ENCODE peak calls at places on chromosomes 16 and 17, in ten cellular contexts. R is right atrium auricular region, T is A549, W is heart right ventricle, Q is MM.1S, K is SK-N-SH, P is WTC11, S is breast epithelium, M is CD14-positive monocyte, V is keratinocyte. N is an unnamed sample.

GRCh38 chr17:73695035-73695738 is 50.9 kb upstream of the SDK2 start:
- DNase-seq in R (no peak), T (no peak), W (no peak), Q (no peak), K (no peak), P (no peak), S (no peak), M (no peak), V (no peak), N (no peak)

GRCh38 chr17:73430165-73430680 is 118.4 kb upstream of the CDC42EP4 start:
- DNase-seq in R (no peak), T (no peak), W (no peak), Q (no peak), K (no peak), P (no peak), S (no peak), M (no peak), V (no peak), N (no peak)

GRCh38 chr16:31141489-31142108 is 6.1 kb upstream of the PRSS8 start:
- DNase-seq in R (no peak), T (no peak), W (no peak), Q (no peak), K (peak; percentile 47), P (peak; percentile 23), S (no peak), M (no peak), V (no peak), N (no peak)

GRCh38 chr17:77107506-77108433 is 33.0 kb upstream of the SEC14L1 start:
- DNase-seq in R (no peak), T (no peak), W (no peak), Q (peak; percentile 88), K (no peak), P (no peak), S (no peak), M (no peak), V (no peak), N (peak; percentile 64)

GRCh38 chr17:82647593-82648164 is 565 bp downstream of the WDR45B start:
- DNase-seq in R (no peak), T (no peak), W (peak; percentile 41), Q (peak; percentile 30), K (peak; percentile 89), P (peak; percentile 36), S (no peak), M (no peak), V (no peak), N (peak; percentile 53)

GRCh38 chr16:31192856-31193642 is 9.5 kb downstream of the PYCARD start:
- DNase-seq in R (no peak), T (no peak), W (no peak), Q (no peak), K (no peak), P (no peak), S (no peak), M (no peak), V (no peak), N (no peak)

GRCh38 chr17:29793501-29793900 is 136.5 kb downstream of the SSH2 start:
- DNase-seq in R (no peak), T (no peak), W (no peak), Q (no peak), K (no peak), P (no peak), S (no peak), M (no peak), V (no peak), N (no peak)

GRCh38 chr16:78444-79145 is 570 bp downstream of the MPG start:
- DNase-seq in R (no peak), T (no peak), W (no peak), Q (peak; percentile 26), K (no peak), P (no peak), S (no peak), M (no peak), V (no peak), N (peak; percentile 62)

GRCh38 chr17:41116292-41116691 is 1.9 kb downstream of the KRTAP4-11 start:
- DNase-seq in R (no peak), T (no peak), W (no peak), Q (no peak), K (no peak), P (no peak), S (no peak), M (no peak), V (no peak), N (no peak)

GRCh38 chr17:36529121-36529520 is 5.5 kb downstream of the MYO19 start:
- DNase-seq in R (no peak), T (peak; percentile 33), W (no peak), Q (no peak), K (no peak), P (no peak), S (no peak), M (no peak), V (no peak), N (no peak)

GRCh38 chr16:81431554-81432353 is 12.9 kb upstream of the CMIP start:
- DNase-seq in R (peak; percentile 83), T (peak; percentile 90), W (no peak), Q (no peak), K (no peak), P (no peak), S (no peak), M (peak; percentile 91), V (no peak), N (no peak)

GRCh38 chr16:72809446-72809845 is 238.5 kb downstream of the ZFHX3 start:
- DNase-seq in R (no peak), T (no peak), W (no peak), Q (no peak), K (no peak), P (no peak), S (no peak), M (no peak), V (no peak), N (no peak)

GRCh38 chr17:8163978-8164814 is 1.4 kb upstream of the VAMP2 start:
- DNase-seq in R (peak; percentile 91), T (peak; percentile 76), W (peak; percentile 90), Q (no peak), K (no peak), P (no peak), S (no peak), M (peak; percentile 86), V (no peak), N (peak; percentile 48)

GRCh38 chr17:44223574-44224046 is 4.1 kb upstream of the UBTF start:
- DNase-seq in R (no peak), T (no peak), W (peak; percentile 45), Q (no peak), K (no peak), P (no peak), S (no peak), M (no peak), V (no peak), N (no peak)

GRCh38 chr16:72997141-72997542 is 50.8 kb downstream of the ZFHX3 start:
- DNase-seq in R (no peak), T (no peak), W (no peak), Q (no peak), K (no peak), P (no peak), S (no peak), M (peak; percentile 59), V (no peak), N (no peak)

GRCh38 chr17:11986179-11986938 is 10.9 kb downstream of the ZNF18 start:
- DNase-seq in R (no peak), T (no peak), W (peak; percentile 28), Q (no peak), K (no peak), P (no peak), S (no peak), M (no peak), V (no peak), N (no peak)

GRCh38 chr16:85798901-85799496 is 345 bp downstream of the EMC8 start:
- DNase-seq in R (no peak), T (peak; percentile 33), W (peak; percentile 15), Q (no peak), K (peak; percentile 84), P (peak; percentile 25), S (no peak), M (no peak), V (no peak), N (peak; percentile 64)
- TF ChIP-seq CTCF in R (no peak), T (no peak), W (no peak), Q (no peak), K (peak; percentile 15), P (no peak), S (no peak), M (no peak), V (no peak), N (no peak)

GRCh38 chr16:47667956-47668355 is 206.8 kb downstream of the PHKB start:
- DNase-seq in R (no peak), T (no peak), W (no peak), Q (no peak), K (no peak), P (no peak), S (no peak), M (no peak), V (no peak), N (no peak)
- TF ChIP-seq CTCF in R (no peak), T (no peak), W (no peak), Q (no peak), K (no peak), P (no peak), S (no peak), M (no peak), V (no peak), N (no peak)

DNA sequence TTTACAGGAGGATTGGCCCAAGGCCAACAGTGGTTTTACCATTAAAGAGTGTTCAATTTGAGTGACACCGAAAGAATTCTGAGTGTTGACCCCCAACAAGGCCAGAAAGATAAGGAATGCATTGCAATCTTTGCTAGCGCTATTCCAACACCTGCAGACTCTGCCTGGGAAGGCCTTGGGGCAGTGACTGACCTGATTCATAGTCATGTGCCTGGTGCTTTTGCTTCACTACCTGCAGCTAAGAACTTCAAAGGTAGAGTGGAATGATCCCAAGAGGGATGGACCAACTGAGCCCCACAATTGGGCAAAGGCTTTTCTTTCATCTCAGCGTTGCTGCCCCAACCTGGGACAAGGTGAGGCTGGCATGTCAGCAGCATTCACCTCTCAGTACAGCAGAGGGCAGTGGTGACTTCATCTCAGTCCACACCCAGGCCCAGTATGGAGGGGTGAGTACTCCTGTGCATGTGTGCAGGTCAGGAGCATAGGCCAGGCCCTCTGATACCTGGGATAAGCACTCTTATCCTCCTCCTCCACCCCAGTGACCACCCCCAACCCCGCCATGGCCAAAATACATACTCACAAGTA is 149.6 kb upstream of the GNAO1 start:
- DNase-seq in R (no peak), T (peak; percentile 36), W (peak; percentile 15), Q (no peak), K (peak; percentile 58), P (peak; percentile 71), S (no peak), M (no peak), V (no peak), N (peak; percentile 33)
- TF ChIP-seq CTCF in R (peak; percentile 59), T (no peak), W (peak; percentile 43), Q (peak; percentile 11), K (no peak), P (peak; percentile 50), S (peak; percentile 29), M (no peak), V (peak; percentile 94), N (peak; percentile 46)

DNA sequence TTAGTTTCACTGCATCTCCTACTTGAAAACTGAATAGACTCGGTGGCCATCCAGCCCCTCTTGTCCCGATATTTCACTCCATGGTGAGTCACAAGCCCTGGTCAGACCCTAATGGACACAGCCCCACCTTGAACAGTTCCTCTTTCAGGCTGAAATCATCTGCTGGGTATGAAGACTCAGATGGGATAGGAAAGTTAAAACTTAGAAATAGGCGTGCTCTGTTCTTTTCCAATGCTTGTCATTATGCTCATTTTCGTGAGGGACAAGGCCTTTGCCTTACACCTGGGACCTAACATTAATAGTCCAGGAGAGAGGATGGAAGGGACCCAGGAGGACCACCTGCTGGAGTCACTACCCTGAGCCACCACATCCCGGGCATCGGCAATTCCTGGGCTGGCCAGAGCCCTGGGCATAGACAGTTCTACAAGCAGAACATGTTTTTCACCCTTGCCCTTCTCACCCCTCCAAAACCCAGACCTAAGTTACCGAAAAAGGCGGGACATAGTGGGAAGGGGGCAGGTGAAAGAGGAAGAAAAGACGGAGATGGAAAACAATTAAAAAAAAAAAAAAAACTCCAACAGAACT is 278.3 kb downstream of the SOX9 start:
- DNase-seq in R (no peak), T (no peak), W (no peak), Q (no peak), K (no peak), P (no peak), S (no peak), M (no peak), V (no peak), N (no peak)
- TF ChIP-seq CTCF in R (no peak), T (no peak), W (no peak), Q (no peak), K (no peak), P (no peak), S (no peak), M (no peak), V (no peak), N (no peak)